ENCODE peak calls at places on chromosomes 13 and 19, in four cellular contexts. L, N, Z and M are unnamed samples.

GRCh38 chr13:30266751-30267150 is 40.6 kb downstream of the KATNAL1 start:
- DNase-seq in Z (no peak), N (no peak), L (no peak), M (no peak)

GRCh38 chr13:79966502-79966901 is 374.4 kb downstream of the SPRY2 start:
- DNase-seq in L (peak; percentile 68), Z (no peak), N (no peak), M (no peak)

GRCh38 chr13:32537580-32538233 is 888 bp downstream of the N4BP2L2 start:
- DNase-seq in Z (no peak), L (no peak), N (peak; percentile 32), M (no peak)

GRCh38 chr19:7869910-7870511 is 4.2 kb downstream of the PRR36 start:
- DNase-seq in L (peak; percentile 87), Z (no peak), N (peak; percentile 29), M (no peak)

GRCh38 chr19:52941941-52942370 is 18.7 kb upstream of the ZNF888 start:
- DNase-seq in Z (no peak), L (peak; percentile 30), N (peak; percentile 22), M (no peak)

GRCh38 chr19:5801796-5802616 is 2.9 kb upstream of the NRTN start:
- DNase-seq in N (no peak), L (no peak), Z (no peak), M (no peak)

GRCh38 chr13:46756977-46757376 is 40.0 kb downstream of the ESD start:
- DNase-seq in N (no peak), Z (no peak), L (peak; percentile 46), M (no peak)

GRCh38 chr19:35644987-35645679 is 3.0 kb upstream of the COX6B1 start:
- DNase-seq in N (peak; percentile 88), Z (no peak), L (peak; percentile 56), M (no peak)

GRCh38 chr13:44311011-44311481 is 62.6 kb upstream of the SERP2 start:
- DNase-seq in L (peak; percentile 91), Z (no peak), N (no peak), M (no peak)

GRCh38 chr19:11767633-11768133 is 883 bp downstream of the ZNF441 start:
- DNase-seq in N (peak; percentile 13), Z (no peak), L (peak; percentile 43), M (no peak)

GRCh38 chr13:113935523-113935922 is 38.4 kb downstream of the C13orf46 start:
- DNase-seq in N (no peak), L (no peak), Z (no peak), M (no peak)

GRCh38 chr19:18464646-18465045 is 26.7 kb upstream of the ISYNA1 start:
- DNase-seq in N (peak; percentile 88), Z (no peak), L (peak; percentile 49), M (peak; percentile 94)

DNA sequence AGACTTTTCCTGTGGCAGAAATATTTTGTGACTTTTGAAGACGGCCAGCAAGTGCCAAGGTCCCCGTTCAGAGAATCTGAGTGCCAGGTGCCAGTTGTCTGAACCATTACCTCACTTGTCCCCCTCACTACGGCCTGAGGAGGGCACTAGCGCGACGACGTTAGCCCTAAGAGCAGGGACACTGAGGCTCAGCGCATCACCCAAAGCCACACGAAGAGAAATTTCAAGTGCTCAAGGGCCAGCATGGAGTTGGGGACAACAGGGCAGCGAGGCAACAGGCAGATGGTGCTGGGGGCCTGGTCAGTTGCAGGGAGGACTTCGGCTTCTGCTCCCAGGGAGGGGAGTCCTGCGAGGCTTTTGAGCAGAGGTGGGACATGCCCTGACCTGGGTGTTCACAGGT is 9.5 kb upstream of the TYK2 start:
- DNase-seq in N (no peak), L (no peak), Z (no peak), M (no peak)
- TF ChIP-seq CTCF in N (no peak), L (peak; percentile 46), Z (peak; percentile 39), M (peak; percentile 36)

DNA sequence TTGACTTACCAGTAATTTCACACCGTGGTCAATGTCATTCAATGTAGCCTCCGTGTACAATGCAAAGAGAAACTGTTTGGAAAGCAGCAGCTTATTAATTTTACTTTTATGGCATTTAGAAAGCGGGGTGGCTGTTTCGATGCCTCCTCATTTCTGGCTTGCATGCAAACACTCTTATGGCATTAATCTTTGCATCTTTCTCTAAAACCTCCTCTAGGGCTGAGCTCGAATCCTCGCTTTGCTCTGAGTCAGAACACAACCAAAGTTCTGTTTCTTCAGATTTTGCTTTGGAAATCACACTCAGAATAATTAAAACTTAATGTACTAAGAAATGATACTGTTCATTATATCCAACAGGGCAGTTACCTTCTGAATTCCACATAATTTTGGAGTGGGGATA is 77.0 kb downstream of the ZNF536 start:
- DNase-seq in L (no peak), N (no peak), Z (no peak), M (no peak)
- H3K4me3 ChIP-seq in L (no peak overlapping the region), N (no peak overlapping the region), Z (no peak overlapping the region), M (no peak overlapping the region)

GRCh38 chr13:111158136-111158805 is 43.2 kb downstream of the ARHGEF7 start:
- DNase-seq in Z (no peak), L (peak; percentile 30), N (no peak), M (no peak)
- TF ChIP-seq CTCF in Z (no peak), L (no peak), N (no peak), M (no peak)

DNA sequence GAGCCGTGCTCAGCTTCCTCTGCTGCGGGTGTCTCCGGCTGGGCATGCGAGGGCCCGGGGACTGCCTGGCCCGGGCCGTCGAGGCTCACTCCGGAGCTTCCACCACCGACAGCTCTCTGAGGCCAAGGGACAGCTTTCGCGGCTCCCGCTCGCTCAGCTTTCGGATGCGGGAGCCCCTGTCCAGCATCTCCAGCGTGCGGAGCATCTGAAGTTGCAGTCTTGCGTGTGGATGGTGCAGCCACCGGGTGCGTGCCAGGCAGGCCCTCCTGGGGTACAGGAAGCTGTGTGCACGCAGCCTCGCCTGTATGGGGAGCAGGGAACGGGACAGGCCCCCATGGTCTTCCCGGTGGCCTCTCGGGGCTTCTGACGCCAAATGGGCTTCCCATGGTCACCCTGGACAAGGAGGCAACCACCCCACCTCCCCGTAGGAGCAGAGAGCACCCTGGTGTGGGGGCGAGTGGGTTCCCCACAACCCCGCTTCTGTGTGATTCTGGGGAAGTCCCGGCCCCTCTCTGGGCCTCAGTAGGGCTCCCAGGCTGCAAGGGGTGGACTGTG is 1.2 kb downstream of the S1PR4 start:
- DNase-seq in Z (no peak), N (no peak), L (no peak), M (no peak)
- H3K4me3 ChIP-seq in Z (no peak overlapping the region), N (no peak overlapping the region), L (no peak overlapping the region), M (no peak overlapping the region)

GRCh38 chr19:15249560-15249874 is 17.3 kb upstream of the EPHX3 start:
- DNase-seq in N (no peak), Z (no peak), L (no peak), M (no peak)
- TF ChIP-seq CTCF in N (no peak), Z (no peak), L (peak; percentile 27), M (no peak)

DNA sequence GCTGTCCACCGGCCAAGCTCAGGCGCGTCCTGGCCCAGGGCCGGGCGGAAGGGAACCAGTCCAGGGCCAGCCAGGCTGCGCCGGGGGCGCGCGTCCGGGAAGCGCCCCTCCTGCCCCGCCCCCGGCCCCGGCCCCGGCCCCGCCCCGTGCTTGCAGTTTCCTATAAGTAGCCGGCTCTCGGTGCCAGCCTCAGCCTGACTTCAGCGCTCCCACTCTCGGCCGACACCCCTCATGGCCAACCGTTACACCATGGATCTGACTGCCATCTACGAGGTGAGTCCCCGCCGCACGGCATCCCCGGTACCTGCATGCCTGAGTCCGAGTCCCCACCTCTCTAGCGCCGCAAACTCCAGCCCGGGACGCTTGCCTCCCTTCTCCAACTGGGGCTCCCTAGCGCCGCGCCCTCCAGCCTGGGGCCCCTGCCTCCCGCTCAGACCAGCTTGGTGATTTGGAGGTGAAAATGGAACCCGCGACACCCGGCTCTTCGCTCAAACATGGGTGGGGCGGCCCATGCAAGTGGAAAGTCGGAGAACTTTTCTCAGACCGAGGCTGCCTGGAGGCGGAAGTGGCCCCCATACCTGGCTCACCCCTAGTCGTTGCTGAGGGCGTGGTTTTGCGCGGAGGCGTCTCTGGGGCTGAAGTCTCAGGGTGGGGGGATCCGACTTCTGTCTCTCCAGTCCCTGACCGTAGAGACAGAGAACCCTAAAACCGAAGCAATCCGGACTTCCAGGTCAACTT is at the start of gene ZFP36:
- DNase-seq in L (peak; percentile 64), Z (no peak), N (peak; percentile 74), M (no peak)
- H3K4me3 ChIP-seq in L (peak within 1 kb of the TSS; percentile 100), Z (peak within 1 kb of the TSS; percentile 88), N (peak within 1 kb of the TSS; percentile 86), M (peak within 1 kb of the TSS; percentile 89)

DNA sequence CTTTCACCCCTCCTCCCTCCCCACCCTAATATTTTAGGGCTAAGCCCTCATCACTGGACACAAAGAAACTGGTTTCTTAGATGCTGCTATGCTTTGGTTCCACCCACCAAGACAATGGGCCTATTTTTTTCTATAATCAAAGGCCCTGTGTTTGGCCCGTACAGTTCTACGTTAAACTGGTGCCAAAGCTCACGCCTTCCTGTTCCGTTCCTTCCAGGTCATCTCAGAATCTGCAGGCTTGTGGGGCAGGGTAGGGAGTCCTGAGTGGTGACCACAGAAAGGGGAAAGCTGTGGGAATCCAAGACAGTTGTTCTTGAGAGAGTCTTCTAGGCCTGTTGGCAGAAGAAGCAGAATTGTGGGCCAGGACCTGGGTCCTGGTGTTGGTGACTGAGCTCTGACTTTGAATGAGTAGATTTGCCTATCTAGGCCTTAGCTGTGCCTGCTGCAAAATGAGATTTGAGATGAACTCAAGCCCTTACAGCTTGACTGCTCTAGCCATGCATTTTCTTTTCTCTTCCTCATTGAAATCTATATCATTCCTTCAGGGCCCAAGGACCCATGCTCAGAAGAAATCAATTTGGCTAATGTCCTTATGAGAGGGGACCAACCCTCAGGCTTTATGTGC is 19.1 kb upstream of the CXCL17 start:
- DNase-seq in Z (no peak), N (peak; percentile 12), L (no peak), M (no peak)
- TF ChIP-seq CTCF in Z (no peak), N (no peak), L (no peak), M (no peak)

DNA sequence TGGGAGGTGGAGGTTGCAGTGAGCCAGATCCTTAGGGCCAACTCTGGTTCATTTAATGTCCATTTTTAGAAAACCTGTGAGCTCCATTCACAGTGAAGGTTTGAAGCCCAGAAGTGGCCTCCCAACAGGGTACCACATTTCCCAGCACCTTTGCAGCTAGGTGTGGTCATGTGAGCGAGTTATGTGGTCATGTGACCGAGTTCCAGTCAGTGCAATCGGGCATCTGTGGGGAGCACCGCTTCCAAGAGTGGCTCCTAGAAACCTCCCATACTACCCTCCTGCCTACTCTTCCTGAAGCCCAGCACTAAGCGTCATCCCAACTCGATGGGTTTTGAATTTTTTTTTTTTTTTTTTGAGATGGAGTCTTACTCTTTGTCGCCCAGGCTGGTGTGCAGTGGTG is 663 bp upstream of the PLA2G4C start:
- DNase-seq in L (no peak), Z (no peak), N (no peak), M (no peak)
- H3K4me3 ChIP-seq in L (no peak overlapping the region), Z (no peak overlapping the region), N (no peak overlapping the region), M (no peak overlapping the region)